ENCODE peak calls at places on chromosomes 16 and 17, in nine cellular contexts. F is foreskin fibroblast, D is mucosa of descending colon, P is BE2C, R is heart left ventricle, T is heart right ventricle, O is NB4, K is cardiac fibroblast, I is tibial nerve. L is an unnamed sample.

GRCh38 chr17:63626551-63627228 is 4.5 kb downstream of the MAP3K3 start:
- DNase-seq in I (no peak), K (peak), D (no peak), R (no peak), O (peak), P (no peak), F (peak), T (no peak), L (peak)

GRCh38 chr17:20315821-20316220 is 151.5 kb downstream of the LGALS9B start:
- DNase-seq in O (no peak), P (no peak), T (no peak), K (no peak), R (no peak), I (no peak), D (no peak), F (no peak), L (peak)

GRCh38 chr16:65201446-65202010 is 79.7 kb upstream of the CDH11 start:
- DNase-seq in O (no peak), I (no peak), K (no peak), T (no peak), P (no peak), F (no peak), D (no peak), R (no peak), L (no peak)

GRCh38 chr16:86901483-86901882 is 323.1 kb downstream of the FOXL1 start:
- DNase-seq in I (no peak), T (no peak), D (no peak), R (no peak), K (peak), P (no peak), O (no peak), F (peak), L (peak)

GRCh38 chr17:27793168-27793905 is 7.0 kb downstream of the NOS2 start:
- DNase-seq in R (peak), P (peak), K (peak), D (peak), O (no peak), I (no peak), T (peak), F (peak), L (no peak)

GRCh38 chr17:62083651-62084050 is 18.6 kb upstream of the MED13 start:
- DNase-seq in D (no peak), T (no peak), P (no peak), K (no peak), O (no peak), R (no peak), I (no peak), F (no peak), L (no peak)

GRCh38 chr17:76079577-76080206 is 710 bp downstream of the ZACN start:
- DNase-seq in O (no peak), F (peak), D (no peak), K (no peak), R (no peak), P (no peak), T (no peak), I (no peak), L (no peak)

GRCh38 chr16:54342966-54343365 is 56.4 kb upstream of the IRX3 start:
- DNase-seq in K (no peak), I (no peak), P (no peak), F (peak), D (no peak), O (no peak), T (no peak), R (no peak), L (no peak)

GRCh38 chr17:55513885-55514590 is 2.8 kb upstream of the SMIM36 start:
- DNase-seq in F (peak), I (peak), P (peak), O (peak), D (peak), R (peak), K (peak), T (no peak), L (peak)

GRCh38 chr17:10172241-10172741 is 26.1 kb downstream of the GAS7 start:
- DNase-seq in O (peak), P (no peak), T (no peak), F (peak), I (no peak), D (no peak), K (peak), R (no peak), L (no peak)

GRCh38 chr17:34798581-34798980 is 162.7 kb downstream of the CCT6B start:
- DNase-seq in I (no peak), P (no peak), F (no peak), K (no peak), R (no peak), T (no peak), D (no peak), O (no peak), L (no peak)

GRCh38 chr17:3005696-3006095 is 57.7 kb downstream of the OR1D5 start:
- DNase-seq in I (no peak), R (no peak), K (no peak), F (no peak), D (no peak), P (no peak), O (no peak), T (no peak), L (no peak)

GRCh38 chr17:76623271-76624146 is 20.0 kb downstream of the ST6GALNAC1 start:
- DNase-seq in D (peak), K (peak), P (peak), T (peak), F (peak), I (peak), R (peak), O (peak), L (peak)

GRCh38 chr17:59763861-59764260 is 56.4 kb downstream of the VMP1 start:
- DNase-seq in R (no peak), F (peak), T (no peak), D (no peak), P (no peak), K (peak), I (no peak), O (no peak), L (peak)

GRCh38 chr17:66420961-66421371 is 118.6 kb downstream of the PRKCA start:
- DNase-seq in I (no peak), K (peak), F (peak), P (no peak), R (no peak), O (no peak), T (no peak), D (no peak), L (peak)

GRCh38 chr17:62802531-62803205 is 5.4 kb downstream of the MARCHF10 start:
- DNase-seq in F (no peak), O (peak), I (no peak), R (no peak), P (peak), K (no peak), T (no peak), D (no peak), L (no peak)

GRCh38 chr16:87839542-87840461 is 29.5 kb downstream of the SLC7A5 start:
- DNase-seq in R (no peak), K (no peak), F (no peak), O (no peak), I (no peak), D (no peak), P (no peak), T (no peak), L (no peak)

GRCh38 chr17:29927546-29927945 is 2.5 kb downstream of the SSH2 start:
- DNase-seq in K (peak), P (no peak), F (no peak), O (no peak), D (no peak), R (no peak), I (no peak), T (no peak), L (no peak)

GRCh38 chr16:1858189-1858588 is 13.8 kb downstream of the MEIOB start:
- DNase-seq in F (no peak), O (no peak), K (no peak), T (no peak), I (no peak), D (no peak), P (no peak), R (no peak), L (no peak)

GRCh38 chr17:73307130-73307529 is 4.7 kb downstream of the CDC42EP4 start:
- DNase-seq in R (peak), I (no peak), P (no peak), T (peak), F (peak), O (no peak), D (no peak), K (no peak), L (no peak)

GRCh38 chr16:9612267-9612666 is 520.8 kb downstream of the HAPSTR1 start:
- DNase-seq in D (no peak), T (no peak), R (no peak), F (no peak), P (no peak), O (no peak), I (no peak), K (no peak), L (peak)

GRCh38 chr16:52561910-52562741 is 15.2 kb upstream of the TOX3 start:
- DNase-seq in T (no peak), F (no peak), P (no peak), R (no peak), D (peak), I (no peak), O (no peak), K (no peak), L (no peak)

GRCh38 chr16:85990861-85991301 is 91.9 kb downstream of the IRF8 start:
- DNase-seq in I (no peak), D (no peak), R (no peak), K (no peak), O (no peak), T (no peak), P (no peak), F (no peak), L (no peak)

GRCh38 chr16:12801511-12802042 is 2.1 kb downstream of the CPPED1 start:
- DNase-seq in D (peak), F (peak), P (no peak), I (peak), T (no peak), R (no peak), K (peak), O (peak), L (peak)

GRCh38 chr17:48055531-48056245 is 7.5 kb downstream of the NFE2L1 start:
- DNase-seq in P (peak), I (no peak), R (no peak), T (no peak), F (peak), O (peak), D (no peak), K (peak), L (peak)

GRCh38 chr16:69396187-69397061 is 10.6 kb upstream of the TERF2 start:
- DNase-seq in R (peak), I (peak), P (peak), O (peak), T (no peak), F (peak), K (peak), D (peak), L (peak)

GRCh38 chr16:47727131-47727530 is 266.0 kb downstream of the PHKB start:
- DNase-seq in P (no peak), T (no peak), O (no peak), K (no peak), I (no peak), F (no peak), R (no peak), D (no peak), L (no peak)

GRCh38 chr16:31868701-31869167 is 4.9 kb upstream of the ZNF267 start:
- DNase-seq in I (peak), K (peak), P (peak), T (peak), O (peak), D (peak), F (peak), R (peak), L (peak)

GRCh38 chr17:42055496-42055895 is 5.1 kb upstream of the C17orf113 start:
- DNase-seq in R (no peak), D (no peak), T (no peak), P (no peak), I (no peak), K (no peak), O (peak), F (peak), L (no peak)

GRCh38 chr17:80277751-80278671 is 17.4 kb downstream of the RNF213 start:
- DNase-seq in K (no peak), F (no peak), I (no peak), P (no peak), O (no peak), R (no peak), T (no peak), D (no peak), L (peak)

GRCh38 chr17:7016406-7016805 is 4.0 kb downstream of the RNASEK start:
- DNase-seq in T (no peak), P (no peak), O (no peak), I (no peak), D (no peak), K (no peak), R (no peak), F (no peak), L (no peak)

GRCh38 chr17:2542056-2542455 is 30.4 kb upstream of the METTL16 start:
- DNase-seq in D (no peak), K (no peak), P (no peak), F (no peak), O (no peak), I (no peak), R (no peak), T (no peak), L (no peak)

GRCh38 chr17:72119963-72120877 is 600 bp upstream of the SOX9 start:
- DNase-seq in K (peak), I (peak), P (peak), T (peak), O (no peak), D (peak), R (peak), F (peak), L (peak)

GRCh38 chr17:47633996-47634395 is 15.7 kb upstream of the KPNB1 start:
- DNase-seq in O (no peak), D (no peak), I (no peak), K (no peak), R (no peak), F (no peak), P (no peak), T (no peak), L (no peak)

GRCh38 chr17:59853168-59853918 is 39.4 kb downstream of the TUBD1 start:
- DNase-seq in I (no peak), D (peak), P (peak), K (peak), O (peak), T (no peak), F (peak), R (no peak), L (peak)

GRCh38 chr17:76783146-76783545 is 45.2 kb downstream of the MFSD11 start:
- DNase-seq in D (no peak), T (no peak), F (no peak), K (no peak), I (no peak), O (no peak), P (no peak), R (no peak), L (no peak)

GRCh38 chr16:1606774-1607173 is 5.1 kb downstream of the IFT140 start:
- DNase-seq in I (no peak), T (no peak), O (no peak), K (no peak), P (no peak), F (no peak), R (no peak), D (no peak), L (no peak)

GRCh38 chr17:56973520-56973919 is 4.4 kb upstream of the SCPEP1 start:
- DNase-seq in K (no peak), O (no peak), F (peak), I (no peak), D (no peak), T (no peak), R (no peak), P (no peak), L (no peak)

GRCh38 chr17:81558941-81559806 is 7.0 kb upstream of the FAAP100 start:
- DNase-seq in T (peak), P (peak), D (no peak), R (peak), F (peak), O (peak), K (no peak), I (no peak), L (no peak)
- TF ChIP-seq CTCF in T (peak), P (peak), D (no peak), R (no peak), F (peak), O (peak), K (peak), I (no peak), L (peak)

GRCh38 chr16:4682616-4683254 is 10.6 kb upstream of the NUDT16L1 start:
- DNase-seq in P (peak), D (no peak), T (peak), R (no peak), K (no peak), F (peak), I (no peak), O (peak), L (peak)
- H3K4me3 ChIP-seq in P (no peak), D (no peak), T (no peak), R (no peak), K (no peak), F (no peak), I (no peak), O (no peak), L (no peak)

DNA sequence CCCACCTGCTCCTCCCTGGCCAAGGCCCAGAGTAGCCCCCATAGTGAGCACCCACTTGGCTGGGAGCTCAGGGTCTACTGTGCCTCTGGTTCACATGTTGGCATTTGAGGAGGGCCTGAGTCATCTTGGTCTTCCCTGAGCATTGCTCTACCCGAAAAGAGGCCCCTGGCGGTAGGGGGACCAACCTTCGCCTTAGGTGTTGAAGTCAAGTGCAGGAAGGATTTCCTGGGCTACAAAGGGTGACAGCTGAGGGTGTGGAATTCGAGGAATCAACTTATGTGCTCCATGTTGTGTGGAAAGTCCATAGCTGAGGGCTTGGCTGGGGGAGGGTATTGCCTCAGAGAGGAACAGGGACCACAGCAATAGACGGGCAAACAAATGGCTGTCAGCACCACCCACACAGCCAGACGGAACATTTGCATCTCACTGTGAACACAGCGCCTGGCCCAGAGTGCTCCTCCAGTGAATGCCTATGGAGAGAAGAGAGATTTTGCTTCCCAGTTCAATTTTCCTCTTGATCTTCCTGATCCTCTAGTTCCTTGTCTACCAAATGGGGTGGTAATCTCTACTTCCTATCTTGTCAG is 35.6 kb upstream of the NGFR start:
- DNase-seq in F (no peak), R (no peak), P (no peak), I (no peak), K (no peak), D (no peak), O (no peak), T (no peak), L (no peak)
- TF ChIP-seq CTCF in F (no peak), R (no peak), P (no peak), I (no peak), K (no peak), D (no peak), O (no peak), T (no peak), L (no peak)

DNA sequence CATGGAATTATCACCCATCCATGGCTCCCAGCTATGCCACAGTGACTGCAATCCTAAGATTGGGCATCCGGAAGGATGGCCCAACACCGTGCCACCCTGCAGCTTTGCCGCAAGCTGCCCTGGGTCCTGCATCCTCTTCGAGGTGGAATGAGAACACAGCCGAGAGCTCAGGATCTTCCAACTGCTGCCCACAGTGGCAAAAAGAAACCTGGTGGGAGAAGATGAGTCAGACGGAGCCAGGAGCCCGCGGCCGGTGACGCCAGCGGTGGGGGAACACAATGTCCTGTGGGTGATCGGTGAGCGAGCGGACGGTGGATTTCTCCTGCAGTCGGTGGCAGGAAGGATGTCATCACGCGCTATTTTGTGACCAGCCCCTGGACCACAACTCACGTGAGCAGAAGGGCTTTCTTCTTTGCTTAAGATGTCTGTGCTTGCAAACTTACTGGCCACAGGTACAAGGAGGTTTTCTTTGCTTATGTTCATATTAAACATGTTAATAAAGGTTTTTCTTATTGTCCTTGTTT is 20.1 kb downstream of the CD7 start:
- DNase-seq in T (peak), I (peak), P (peak), F (peak), R (peak), D (peak), K (peak), O (peak), L (peak)
- H3K4me3 ChIP-seq in T (peak), I (peak), P (peak), F (peak), R (peak), D (peak), K (peak), O (peak), L (peak)

DNA sequence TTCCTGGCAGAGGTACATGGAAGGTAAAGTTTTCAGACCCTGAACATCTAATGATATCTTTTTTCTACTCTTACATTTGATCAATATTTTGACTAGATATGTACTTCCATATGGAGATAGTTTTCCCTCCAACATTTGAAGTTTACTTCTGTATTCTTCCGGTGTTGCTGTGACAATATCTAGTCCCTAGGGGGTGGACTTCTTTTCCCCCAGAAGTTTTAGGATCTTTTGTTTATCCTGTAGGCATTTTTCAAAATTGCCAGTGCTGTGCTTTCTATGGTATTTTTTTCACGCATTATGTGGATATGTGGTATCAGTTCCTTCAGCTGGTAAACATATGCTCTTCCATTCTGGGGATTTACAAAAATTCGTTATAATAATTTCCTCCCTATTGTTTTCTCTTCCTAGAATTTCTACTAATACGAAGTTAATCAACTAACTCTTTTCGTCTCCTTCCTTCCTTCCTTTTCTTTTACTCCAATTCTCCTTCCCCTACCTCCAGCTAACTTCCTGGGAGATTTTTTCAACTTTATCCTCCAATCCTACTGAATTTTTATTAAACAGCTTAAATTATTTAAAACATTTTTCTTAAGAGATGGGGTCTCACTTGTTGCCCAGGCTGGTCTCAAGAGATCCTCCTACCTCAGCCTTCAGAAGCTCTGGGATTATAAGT is 26.1 kb upstream of the ZNHIT3 start:
- DNase-seq in I (no peak), T (no peak), D (no peak), R (no peak), K (no peak), P (no peak), F (no peak), O (no peak), L (no peak)
- TF ChIP-seq CTCF in I (no peak), T (no peak), D (no peak), R (no peak), K (no peak), P (peak), F (no peak), O (no peak), L (no peak)

GRCh38 chr16:80931661-80931984 is 75.1 kb downstream of the CMC2 start:
- DNase-seq in P (no peak), T (no peak), F (no peak), K (no peak), R (no peak), I (no peak), D (no peak), O (no peak), L (no peak)
- H3K4me3 ChIP-seq in P (no peak), T (peak), F (peak), K (peak), R (peak), I (peak), D (no peak), O (no peak), L (peak)

GRCh38 chr17:51487947-51488346 is 227.6 kb downstream of the UTP18 start:
- DNase-seq in D (no peak), I (no peak), O (peak), T (no peak), K (no peak), F (no peak), P (peak), R (no peak), L (no peak)
- TF ChIP-seq CTCF in D (no peak), I (no peak), O (peak), T (no peak), K (no peak), F (no peak), P (peak), R (no peak), L (no peak)